ENCODE peak calls at places on chromosomes 1 and 21, in six cellular contexts. J, Z, V, E, W and S are unnamed samples. For H3K4me1, the result is how much of the 10 kb centered on the place peaks cover.

GRCh38 chr1:212930986-212931678 is 19.2 kb upstream of the VASH2 start:
- DNase-seq in J (no peak), Z (no peak), V (no peak), E (no peak), W (no peak), S (no peak)

GRCh38 chr1:151811181-151811580 is 6.0 kb upstream of the LINGO4 start:
- DNase-seq in J (no peak), Z (no peak), V (no peak), E (peak), W (peak), S (peak)

GRCh38 chr21:35390013-35390776 is 341.1 kb upstream of the RUNX1 start:
- DNase-seq in J (peak), Z (no peak), V (no peak), E (no peak), W (peak), S (peak)

GRCh38 chr1:221701570-221702186 is 40.2 kb downstream of the DUSP10 start:
- DNase-seq in J (no peak), Z (no peak), V (no peak), E (no peak), W (no peak), S (no peak)

GRCh38 chr1:232806071-232806510 is 875 bp downstream of the MAP10 start:
- DNase-seq in J (no peak), Z (no peak), V (no peak), E (no peak), W (no peak), S (no peak)

GRCh38 chr1:109493805-109494539 is at the start of gene CYB561D1:
- DNase-seq in J (peak), Z (peak), V (peak), E (peak), W (peak), S (peak)

GRCh38 chr1:91889717-91890459 is 3.9 kb upstream of the TGFBR3 start:
- DNase-seq in J (no peak), Z (no peak), V (no peak), E (no peak), W (peak), S (peak)

GRCh38 chr1:23524716-23525401 is 6.2 kb downstream of the E2F2 start:
- DNase-seq in J (no peak), Z (no peak), V (no peak), E (no peak), W (no peak), S (no peak)

GRCh38 chr1:155909894-155910293 is 1.3 kb downstream of the RIT1 start:
- DNase-seq in J (no peak), Z (no peak), V (no peak), E (no peak), W (peak), S (peak)

GRCh38 chr1:29983366-29983765 is 740.0 kb downstream of the MATN1 start:
- DNase-seq in J (no peak), Z (no peak), V (no peak), E (no peak), W (no peak), S (no peak)

GRCh38 chr1:71494163-71494562 is 413.3 kb upstream of the ZRANB2 start:
- DNase-seq in J (no peak), Z (no peak), V (no peak), E (no peak), W (no peak), S (no peak)

GRCh38 chr21:34994646-34995631 is 54.2 kb downstream of the RUNX1 start:
- DNase-seq in J (no peak), Z (no peak), V (peak), E (no peak), W (no peak), S (no peak)

GRCh38 chr1:234746798-234747196 is 136.8 kb upstream of the IRF2BP2 start:
- DNase-seq in J (no peak), Z (no peak), V (no peak), E (peak), W (no peak), S (peak)

GRCh38 chr1:16717174-16718108 is 22.9 kb upstream of the RNU1-4 start:
- DNase-seq in J (peak), Z (no peak), V (no peak), E (no peak), W (no peak), S (no peak)

GRCh38 chr1:8746554-8746953 is 70.9 kb downstream of the RERE start:
- DNase-seq in J (no peak), Z (no peak), V (no peak), E (no peak), W (peak), S (peak)

GRCh38 chr1:108963052-108963686 is at the start of gene CLCC1:
- DNase-seq in J (peak), Z (peak), V (peak), E (peak), W (peak), S (peak)

GRCh38 chr1:93253471-93253870 is 72.9 kb downstream of the CCDC18 start:
- DNase-seq in J (no peak), Z (no peak), V (no peak), E (no peak), W (no peak), S (no peak)

GRCh38 chr1:18178125-18178524 is 70.5 kb downstream of the IGSF21 start:
- DNase-seq in J (no peak), Z (no peak), V (no peak), E (no peak), W (no peak), S (no peak)

GRCh38 chr1:151935154-151935553 is 25.8 kb upstream of the THEM4 start:
- DNase-seq in J (no peak), Z (no peak), V (no peak), E (no peak), W (peak), S (no peak)

GRCh38 chr1:150010388-150011115 is at the start of gene OTUD7B:
- DNase-seq in J (peak), Z (peak), V (peak), E (peak), W (peak), S (peak)

GRCh38 chr1:31905681-31906080 is 32.5 kb downstream of the PTP4A2 start:
- DNase-seq in J (no peak), Z (no peak), V (no peak), E (no peak), W (no peak), S (no peak)

GRCh38 chr1:181789395-181789794 is 272.1 kb downstream of the ZNF648 start:
- DNase-seq in J (no peak), Z (no peak), V (no peak), E (no peak), W (no peak), S (no peak)

GRCh38 chr1:178057863-178058576 is 35.9 kb upstream of the RASAL2 start:
- DNase-seq in J (peak), Z (peak), V (no peak), E (no peak), W (peak), S (peak)
- H3K4me1 ChIP-seq in J (under half), Z (under half), V (half or more), E (half or more), W (under half), S (under half)

GRCh38 chr1:97119775-97120174 is 398.2 kb downstream of the PTBP2 start:
- DNase-seq in J (no peak), Z (no peak), V (no peak), E (no peak), W (no peak), S (no peak)
- H3K4me1 ChIP-seq in J (under half), Z (under half), V (under half), E (under half), W (under half), S (under half)

GRCh38 chr1:172895050-172895460 is 155.7 kb downstream of the TNFSF18 start:
- DNase-seq in J (no peak), Z (no peak), V (no peak), E (no peak), W (peak), S (no peak)
- H3K4me1 ChIP-seq in J (under half), Z (under half), V (under half), E (under half), W (under half), S (under half)

GRCh38 chr1:85321237-85321964 is 45.0 kb upstream of the BCL10 start:
- DNase-seq in J (no peak), Z (no peak), V (no peak), E (no peak), W (peak), S (peak)

GRCh38 chr1:85320371-85321131 is 44.1 kb upstream of the BCL10 start:
- DNase-seq in J (no peak), Z (no peak), V (no peak), E (no peak), W (peak), S (peak)

GRCh38 chr1:85319488-85319887 is 43.1 kb upstream of the BCL10 start:
- DNase-seq in J (no peak), Z (no peak), V (no peak), E (no peak), W (no peak), S (no peak)

GRCh38 chr1:85318217-85318616 is 41.8 kb upstream of the BCL10 start:
- DNase-seq in J (no peak), Z (no peak), V (no peak), E (no peak), W (no peak), S (no peak)

GRCh38 chr1:85319931-85320330 is 43.5 kb upstream of the BCL10 start:
- DNase-seq in J (no peak), Z (no peak), V (no peak), E (no peak), W (no peak), S (peak)
- H3K4me1 ChIP-seq in J (under half), Z (under half), V (under half), E (under half), W (under half), S (half or more)

GRCh38 chr1:39959651-39960333 is 4.8 kb downstream of the MFSD2A start:
- DNase-seq in J (no peak), Z (no peak), V (peak), E (no peak), W (no peak), S (no peak)
- H3K4me1 ChIP-seq in J (under half), Z (under half), V (under half), E (under half), W (under half), S (under half)

DNA sequence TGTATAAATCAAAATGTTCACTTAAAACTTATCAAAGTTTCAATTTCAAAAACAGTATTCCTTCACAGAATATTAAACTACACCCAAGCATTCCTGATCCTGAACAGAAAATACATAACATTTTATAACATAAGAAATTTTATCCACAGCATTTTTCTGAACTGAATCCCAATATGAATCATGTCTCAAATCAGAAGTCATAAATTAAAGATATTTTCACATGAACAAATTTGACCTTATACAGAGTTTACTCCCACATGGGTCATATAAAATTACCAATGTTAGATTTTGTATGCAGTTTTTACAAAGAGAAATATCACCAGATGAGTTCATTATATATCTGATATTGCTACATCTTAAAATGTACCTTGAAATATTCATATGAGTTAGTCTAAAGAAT is 48.6 kb upstream of the ASPM start:
- DNase-seq in J (no peak), Z (no peak), V (no peak), E (no peak), W (peak), S (no peak)
- H3K4me1 ChIP-seq in J (under half), Z (under half), V (under half), E (under half), W (under half), S (under half)

GRCh38 chr1:89823679-89824292 is 3.0 kb downstream of the LRRC8D start:
- DNase-seq in J (no peak), Z (no peak), V (no peak), E (no peak), W (no peak), S (no peak)

GRCh38 chr1:89827330-89827729 is 6.5 kb downstream of the LRRC8D start:
- DNase-seq in J (no peak), Z (no peak), V (no peak), E (no peak), W (no peak), S (no peak)

GRCh38 chr1:89829186-89829585 is 8.4 kb downstream of the LRRC8D start:
- DNase-seq in J (no peak), Z (no peak), V (no peak), E (no peak), W (no peak), S (no peak)

GRCh38 chr1:89827902-89828301 is 7.1 kb downstream of the LRRC8D start:
- DNase-seq in J (no peak), Z (no peak), V (no peak), E (no peak), W (no peak), S (no peak)

GRCh38 chr1:89826594-89826993 is 5.8 kb downstream of the LRRC8D start:
- DNase-seq in J (no peak), Z (no peak), V (no peak), E (no peak), W (no peak), S (peak)
- H3K4me1 ChIP-seq in J (under half), Z (under half), V (under half), E (under half), W (under half), S (under half)

DNA sequence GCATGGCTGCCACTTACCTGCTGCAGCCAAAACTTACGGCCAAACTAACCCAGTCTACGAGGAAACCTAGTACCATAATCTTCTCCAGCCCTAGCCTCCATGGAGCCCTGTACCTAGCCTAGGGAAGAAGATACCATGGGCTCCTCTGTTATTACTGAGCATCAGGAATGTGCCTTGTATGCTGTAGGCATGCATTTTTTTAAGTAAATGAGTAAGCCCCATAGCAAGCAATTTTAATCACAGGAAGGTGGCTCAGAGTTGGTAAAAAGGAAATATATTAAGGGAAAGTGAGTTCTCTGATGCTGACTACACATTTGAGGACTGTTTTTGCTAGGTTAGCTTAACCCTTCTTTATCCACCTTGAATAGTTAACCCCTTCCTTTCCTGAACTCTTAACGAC is 21.2 kb downstream of the NFASC start:
- DNase-seq in J (no peak), Z (no peak), V (no peak), E (no peak), W (no peak), S (no peak)
- H3K4me1 ChIP-seq in J (under half), Z (under half), V (under half), E (under half), W (under half), S (under half)